ENCODE peak calls at places on chromosome 19, in nine cellular contexts. Y, E, W, H, Q, F, L, O and P are unnamed samples.

GRCh38 chr19:47104678-47105077 is 8.9 kb downstream of the ZC3H4 start:
- DNase-seq in W (no peak), Y (no peak), L (no peak), E (no peak), O (no peak), H (no peak), Q (no peak), F (no peak), P (no peak)

GRCh38 chr19:6736169-6736916 is 1.0 kb downstream of the GPR108 start:
- DNase-seq in L (peak; percentile 94), E (peak; percentile 68), Q (no peak), Y (peak; percentile 92), H (peak; percentile 88), O (peak; percentile 85), F (peak; percentile 83), W (peak; percentile 88), P (peak; percentile 79)

GRCh38 chr19:4504874-4505569 is 13.3 kb downstream of the PLIN4 start:
- DNase-seq in F (no peak), Q (no peak), H (no peak), L (no peak), W (no peak), E (no peak), O (no peak), Y (no peak), P (no peak)

GRCh38 chr19:1065606-1066109 is 1.3 kb upstream of the ARHGAP45 start:
- DNase-seq in Y (peak; percentile 54), H (no peak), L (no peak), O (peak; percentile 72), E (no peak), F (peak; percentile 77), W (no peak), Q (no peak), P (no peak)

GRCh38 chr19:23475477-23475876 is 80.2 kb upstream of the ZNF91 start:
- DNase-seq in Q (no peak), W (no peak), O (no peak), F (no peak), H (no peak), L (no peak), Y (no peak), E (no peak), P (no peak)

GRCh38 chr19:51799998-51800848 is 5.3 kb downstream of the FPR3 start:
- DNase-seq in L (no peak), H (peak; percentile 68), O (no peak), Q (no peak), E (no peak), W (no peak), F (no peak), Y (no peak), P (peak; percentile 68)

GRCh38 chr19:44824758-44825157 is 15.9 kb downstream of the BCAM start:
- DNase-seq in E (no peak), L (no peak), Q (no peak), W (no peak), Y (no peak), O (peak; percentile 35), H (no peak), F (no peak), P (no peak)

GRCh38 chr19:575527-576506 is 3.4 kb downstream of the BSG start:
- DNase-seq in L (peak; percentile 88), H (peak; percentile 68), Y (peak; percentile 68), O (peak; percentile 75), Q (no peak), F (peak; percentile 79), W (no peak), E (no peak), P (peak; percentile 44)

DNA sequence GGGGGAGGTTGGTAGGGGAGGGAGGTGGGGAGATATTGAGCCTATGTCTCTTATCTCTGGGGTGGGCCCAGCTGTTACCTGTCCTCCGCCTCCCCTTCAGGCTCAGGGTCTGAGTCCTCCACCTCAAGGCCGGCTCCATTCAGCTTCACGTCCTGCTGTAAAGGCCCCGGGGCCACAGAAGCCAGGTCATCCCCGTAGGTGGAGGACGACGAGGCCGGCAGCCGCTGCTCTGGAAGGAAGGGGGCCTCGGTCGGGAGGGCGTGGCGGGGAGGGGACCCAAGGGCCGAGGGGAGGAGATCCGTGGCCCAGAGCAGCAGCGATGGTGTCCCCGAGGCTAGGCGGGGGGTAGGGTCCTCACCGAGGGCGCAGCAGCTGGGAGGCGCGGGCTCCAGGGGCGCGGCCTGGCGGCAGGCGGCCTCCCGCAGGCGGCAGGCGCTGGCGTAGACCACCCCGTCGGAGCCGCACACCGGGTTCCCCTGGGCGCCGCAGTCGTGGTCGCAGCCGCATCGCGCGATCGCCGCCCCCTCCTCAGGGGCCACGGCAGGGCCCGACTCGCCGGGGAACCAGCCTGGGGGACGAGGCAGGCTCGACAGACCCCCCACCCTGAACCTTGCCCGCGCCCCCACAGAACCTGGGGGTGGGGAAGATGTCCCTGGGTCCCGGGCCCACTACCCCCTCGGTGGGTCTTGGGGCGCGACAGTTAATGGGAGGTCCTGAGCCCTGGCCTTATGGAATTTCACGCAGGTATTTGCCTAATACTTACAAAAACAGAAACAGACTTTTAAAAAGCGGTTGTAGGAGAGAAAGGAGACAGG is 7.5 kb downstream of the F2RL3 start:
- DNase-seq in E (no peak), Y (no peak), Q (no peak), F (no peak), O (no peak), H (no peak), W (peak; percentile 59), L (no peak), P (no peak)
- TF ChIP-seq EZH2 in E (no peak), Y (no peak), Q (no peak), F (no peak), O (no peak), H (no peak), W (peak; percentile 48), L (no peak), P (no peak)

GRCh38 chr19:38726284-38726673 is 18.0 kb downstream of the CAPN12 start:
- DNase-seq in W (no peak), F (no peak), E (no peak), L (no peak), O (no peak), Y (no peak), H (no peak), Q (no peak), P (no peak)

GRCh38 chr19:38727868-38728660 is 16.2 kb downstream of the CAPN12 start:
- DNase-seq in Q (no peak), H (no peak), E (no peak), Y (no peak), F (no peak), O (no peak), W (no peak), L (no peak), P (no peak)

GRCh38 chr19:38726761-38727301 is 17.4 kb downstream of the CAPN12 start:
- DNase-seq in F (no peak), E (no peak), H (no peak), Y (no peak), W (no peak), L (no peak), O (no peak), Q (no peak), P (no peak)

GRCh38 chr19:38728752-38729541 is 15.3 kb downstream of the CAPN12 start:
- DNase-seq in Q (no peak), O (no peak), H (no peak), W (no peak), L (no peak), E (no peak), Y (no peak), F (no peak), P (no peak)

DNA sequence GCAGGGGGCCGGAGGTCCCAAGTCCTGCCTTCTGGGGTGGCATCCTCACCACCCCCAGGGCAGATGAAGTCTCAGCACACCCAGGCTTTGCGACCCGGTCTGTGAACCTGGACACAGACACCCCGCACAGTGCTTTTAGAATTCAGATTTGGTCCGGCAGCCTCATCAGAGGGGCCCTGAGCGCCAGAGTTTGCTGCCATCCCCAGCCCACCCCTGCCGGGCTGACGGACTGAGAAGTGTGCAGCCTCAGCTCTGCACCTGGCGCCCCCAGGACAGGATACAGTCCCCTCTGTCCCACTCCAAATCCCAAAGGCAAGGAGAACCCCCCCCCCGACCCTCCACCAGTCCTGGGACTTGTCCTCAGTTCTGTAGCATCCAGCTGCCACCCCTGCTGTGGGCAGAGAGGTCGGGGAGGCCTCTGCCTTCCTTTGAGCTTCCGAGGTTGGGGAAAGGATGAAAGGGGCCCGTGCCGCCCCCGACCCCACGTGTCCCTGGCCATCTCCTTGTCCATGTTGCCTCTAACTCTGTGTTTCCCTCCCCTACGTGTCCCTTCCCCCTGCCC is 16.9 kb downstream of the CAPN12 start:
- DNase-seq in L (no peak), Y (no peak), W (no peak), E (no peak), F (no peak), H (no peak), Q (no peak), O (no peak), P (no peak)
- H3K36me3 ChIP-seq in L (peaks cover 50% of the 10 kb centered on the region), Y (peaks cover 59% of the 10 kb centered on the region), W (no peaks in the 10 kb centered on the region), E (peaks cover 78% of the 10 kb centered on the region), F (peaks cover 37% of the 10 kb centered on the region), H (peaks cover 63% of the 10 kb centered on the region), Q (peaks cover 74% of the 10 kb centered on the region), O (peaks cover 46% of the 10 kb centered on the region), P (peaks cover 45% of the 10 kb centered on the region)

GRCh38 chr19:17479325-17479791 is 9.0 kb downstream of the SLC27A1 start:
- DNase-seq in Q (no peak), L (peak; percentile 94), E (no peak), W (no peak), H (peak; percentile 73), F (no peak), Y (peak; percentile 55), O (no peak), P (peak; percentile 60)

GRCh38 chr19:17484520-17485180 is 14.3 kb downstream of the SLC27A1 start:
- DNase-seq in W (no peak), Y (no peak), F (peak; percentile 46), O (no peak), H (no peak), E (no peak), L (no peak), Q (no peak), P (no peak)

GRCh38 chr19:17483605-17484002 is 13.3 kb downstream of the SLC27A1 start:
- DNase-seq in F (no peak), Q (no peak), E (no peak), L (no peak), O (no peak), H (no peak), W (no peak), Y (no peak), P (no peak)

GRCh38 chr19:17482877-17483604 is 12.7 kb downstream of the SLC27A1 start:
- DNase-seq in Y (no peak), O (no peak), H (no peak), L (no peak), Q (no peak), E (no peak), W (no peak), F (no peak), P (no peak)

GRCh38 chr19:17481986-17482385 is 11.7 kb downstream of the SLC27A1 start:
- DNase-seq in Y (no peak), W (no peak), E (no peak), L (no peak), H (no peak), Q (no peak), O (no peak), F (no peak), P (no peak)
- H2AFZ ChIP-seq in Y (no peak overlapping the region), W (no peak overlapping the region), E (no peak overlapping the region), L (no peak overlapping the region), H (no peak overlapping the region), Q (no peak overlapping the region), O (no peak overlapping the region), F (no peak overlapping the region), P (no peak overlapping the region)

GRCh38 chr19:18606281-18607221 is at the start of gene CRLF1:
- DNase-seq in W (peak; percentile 55), O (no peak), Q (no peak), L (no peak), H (no peak), F (no peak), Y (no peak), E (no peak), P (no peak)

GRCh38 chr19:18603958-18604819 is 2.4 kb downstream of the CRLF1 start:
- DNase-seq in Y (no peak), Q (no peak), W (peak; percentile 68), H (no peak), F (no peak), E (no peak), L (no peak), O (no peak), P (no peak)

GRCh38 chr19:18605196-18605545 is 1.4 kb downstream of the CRLF1 start:
- DNase-seq in L (no peak), W (no peak), F (no peak), E (no peak), Q (no peak), Y (no peak), O (no peak), H (no peak), P (no peak)

GRCh38 chr19:18604820-18605159 is 1.8 kb downstream of the CRLF1 start:
- DNase-seq in L (no peak), E (no peak), H (no peak), Q (no peak), Y (no peak), O (no peak), W (no peak), F (no peak), P (no peak)

DNA sequence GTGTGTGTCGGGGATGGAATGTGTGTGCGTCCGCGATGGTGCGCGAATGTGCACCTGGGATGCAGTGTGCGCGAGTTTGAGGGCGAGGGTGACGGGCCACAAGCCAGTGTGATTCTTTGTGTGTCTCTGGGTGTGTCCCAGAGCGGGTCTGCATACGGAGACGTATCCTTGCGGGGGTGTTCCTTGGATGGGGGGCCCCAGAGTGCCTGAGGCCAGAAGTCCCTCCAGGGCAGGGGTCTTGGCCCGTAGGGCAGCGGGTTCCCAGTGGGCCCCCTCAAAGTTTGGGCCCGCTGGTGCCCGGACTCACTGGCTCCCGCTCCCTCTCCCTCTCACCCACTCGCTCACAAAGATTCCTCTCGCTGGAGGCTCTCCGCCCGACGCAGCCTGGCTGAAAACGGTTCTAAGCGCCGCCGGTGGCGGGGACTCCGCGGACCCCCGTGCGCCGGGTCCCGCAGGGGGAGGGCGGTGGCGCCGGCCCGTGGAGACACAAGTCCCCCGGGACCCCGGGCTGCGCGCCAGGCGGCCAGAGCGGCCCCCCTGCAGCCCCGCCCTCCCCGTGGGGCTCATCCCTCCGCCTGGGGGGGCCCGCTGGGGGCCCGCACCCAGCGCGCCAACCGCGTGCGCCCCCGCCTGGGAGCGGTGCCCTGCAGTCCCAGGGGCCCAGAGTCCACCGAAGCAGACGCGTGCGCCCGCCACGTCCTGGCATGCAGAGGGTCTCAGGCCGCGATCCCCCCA is 886 bp downstream of the CRLF1 start:
- DNase-seq in F (no peak), Y (no peak), L (peak; percentile 35), E (no peak), O (no peak), H (no peak), Q (no peak), W (peak; percentile 47), P (no peak)
- TF ChIP-seq EZH2 in F (no peak), Y (peak; percentile 67), L (peak; percentile 75), E (no peak), O (peak; percentile 65), H (peak; percentile 89), Q (peak; percentile 99), W (peak; percentile 99), P (no peak)